ENCODE peak calls at places on chromosomes 2 and 18, in four cellular contexts. T, R, S and N are unnamed samples.

GRCh38 chr2:137968477-137969417 is 4.5 kb downstream of the HNMT start:
- DNase-seq in R (no peak), T (no peak), S (no peak), N (no peak)

GRCh38 chr2:19790291-19790690 is 111.5 kb downstream of the TTC32 start:
- DNase-seq in T (no peak), R (no peak), S (no peak), N (no peak)

GRCh38 chr2:53767405-53768232 is at the start of gene CHAC2:
- DNase-seq in S (peak), R (peak), T (no peak), N (peak)

GRCh38 chr2:105428387-105429018 is 29.7 kb upstream of the FHL2 start:
- DNase-seq in T (no peak), S (no peak), R (no peak), N (no peak)

GRCh38 chr18:45588284-45588683 is 27.0 kb upstream of the SLC14A2 start:
- DNase-seq in R (no peak), T (no peak), S (no peak), N (no peak)

GRCh38 chr2:33133436-33133835 is 186.7 kb downstream of the LTBP1 start:
- DNase-seq in R (no peak), T (no peak), S (no peak), N (no peak)

GRCh38 chr2:181679544-181679979 is 755 bp downstream of the NEUROD1 start:
- DNase-seq in R (no peak), S (no peak), T (no peak), N (no peak)

GRCh38 chr2:9897796-9898195 is 53.7 kb upstream of the GRHL1 start:
- DNase-seq in R (no peak), S (no peak), T (no peak), N (no peak)

GRCh38 chr2:3780477-3781402 is 77.4 kb downstream of the DCDC2C start:
- DNase-seq in T (peak), S (peak), R (peak), N (peak)

GRCh38 chr18:79815657-79816056 is 17.9 kb downstream of the KCNG2 start:
- DNase-seq in T (no peak), R (no peak), S (no peak), N (no peak)

GRCh38 chr2:98818164-98818563 is 87.2 kb upstream of the MGAT4A start:
- DNase-seq in S (no peak), T (no peak), R (no peak), N (no peak)

GRCh38 chr2:65436169-65436824 is 3.9 kb upstream of the SPRED2 start:
- DNase-seq in R (no peak), S (peak), T (no peak), N (peak)

GRCh38 chr2:230975927-230976326 is 20.0 kb upstream of the SPATA3 start:
- DNase-seq in R (no peak), T (no peak), S (no peak), N (no peak)

GRCh38 chr2:17171446-17172049 is 346.7 kb downstream of the RAD51AP2 start:
- DNase-seq in R (no peak), T (peak), S (no peak), N (no peak)

GRCh38 chr18:35276276-35276675 is 13.8 kb downstream of the ZSCAN30 start:
- DNase-seq in R (no peak), T (no peak), S (no peak), N (no peak)

GRCh38 chr18:72869786-72870185 is 2.0 kb upstream of the NETO1 start:
- DNase-seq in S (no peak), T (no peak), R (no peak), N (no peak)

GRCh38 chr2:62042944-62043343 is 137.5 kb downstream of the COMMD1 start:
- DNase-seq in T (no peak), S (no peak), R (no peak), N (no peak)

GRCh38 chr18:26734760-26735159 is 130.7 kb downstream of the AQP4 start:
- DNase-seq in R (no peak), S (no peak), T (no peak), N (no peak)

GRCh38 chr2:88117976-88118375 is 9.9 kb downstream of the FABP1 start:
- DNase-seq in T (no peak), S (no peak), R (no peak), N (no peak)

GRCh38 chr2:74887961-74888670 is 54.2 kb downstream of the HK2 start:
- DNase-seq in R (no peak), T (no peak), S (no peak), N (no peak)

GRCh38 chr2:150146879-150147278 is 340.6 kb downstream of the RND3 start:
- DNase-seq in R (no peak), S (no peak), T (no peak), N (no peak)

GRCh38 chr2:96532641-96533291 is 3.8 kb upstream of the ARID5A start:
- DNase-seq in S (no peak), R (no peak), T (no peak), N (no peak)

GRCh38 chr2:235506997-235507615 is 13.3 kb downstream of the AGAP1 start:
- DNase-seq in R (no peak), S (no peak), T (no peak), N (no peak)

GRCh38 chr18:50011813-50012445 is 183.0 kb downstream of the MYO5B start:
- DNase-seq in R (no peak), S (no peak), T (no peak), N (no peak)

GRCh38 chr2:53970095-53970897 is 497 bp downstream of the PSME4 start:
- DNase-seq in T (no peak), S (peak), R (no peak), N (no peak)

GRCh38 chr2:220955776-220956175 is 616.3 kb downstream of the EPHA4 start:
- DNase-seq in R (no peak), T (no peak), S (no peak), N (no peak)

GRCh38 chr2:127415593-127416485 is 2.4 kb upstream of the PROC start:
- DNase-seq in S (peak), R (peak), T (no peak), N (no peak)

GRCh38 chr2:98757904-98758421 is 27.0 kb upstream of the MGAT4A start:
- DNase-seq in S (peak), T (no peak), R (no peak), N (peak)

GRCh38 chr2:96550787-96551604 is 14.4 kb downstream of the ARID5A start:
- DNase-seq in S (no peak), R (no peak), T (no peak), N (no peak)

GRCh38 chr2:191478754-191479679 is 198.9 kb upstream of the NABP1 start:
- DNase-seq in S (no peak), R (no peak), T (no peak), N (no peak)

GRCh38 chr2:222733470-222733845 is 62.0 kb downstream of the MOGAT1 start:
- DNase-seq in R (no peak), T (no peak), S (no peak), N (no peak)

GRCh38 chr2:66576381-66577330 is 141.7 kb downstream of the MEIS1 start:
- DNase-seq in S (no peak), T (no peak), R (no peak), N (no peak)